ENCODE peak calls at places on chromosomes 1 and 21, in nine cellular contexts. C is A549; X is effector memory CD4-positive, alpha-beta T cell; J is HCT116; B is psoas muscle; P is CD8-positive, alpha-beta memory T cell; N is OCI-LY7; S is mucosa of descending colon; Z is transverse colon. V is an unnamed sample. For H3K4me1, the result is how much of the 10 kb centered on the place peaks cover.

GRCh38 chr21:45524756-45525152 is 17.5 kb downstream of the SLC19A1 start:
- DNase-seq in C (no peak), X (no peak), J (no peak), B (no peak), P (no peak), N (no peak), S (no peak), Z (no peak), V (peak)

GRCh38 chr1:225896937-225897549 is 8.1 kb upstream of the LEFTY1 start:
- DNase-seq in C (peak), X (peak), J (peak), B (peak), P (peak), N (peak), S (peak), Z (peak), V (no peak)

GRCh38 chr1:199312626-199313025 is 673.8 kb downstream of the PTPRC start:
- DNase-seq in C (no peak), X (no peak), J (no peak), B (no peak), P (no peak), N (no peak), S (no peak), Z (no peak), V (no peak)

GRCh38 chr1:230735447-230735846 is 11.7 kb upstream of the CAPN9 start:
- DNase-seq in C (no peak), X (no peak), J (peak), B (no peak), P (no peak), N (no peak), S (peak), Z (peak), V (no peak)

GRCh38 chr1:178230881-178231409 is 137.0 kb downstream of the RASAL2 start:
- DNase-seq in C (no peak), X (no peak), J (no peak), B (no peak), P (no peak), N (no peak), S (no peak), Z (no peak), V (no peak)

GRCh38 chr21:24223625-24224024 is 1383.7 kb downstream of the MRPL39 start:
- DNase-seq in C (no peak), X (no peak), J (no peak), B (no peak), P (no peak), N (no peak), S (no peak), Z (no peak), V (no peak)

GRCh38 chr1:98342556-98342955 is 319.0 kb upstream of the SNX7 start:
- DNase-seq in C (no peak), X (no peak), J (no peak), B (no peak), P (no peak), N (no peak), S (no peak), Z (no peak), V (no peak)

GRCh38 chr21:34593423-34593822 is 21.5 kb downstream of the RCAN1 start:
- DNase-seq in C (no peak), X (no peak), J (no peak), B (no peak), P (no peak), N (no peak), S (no peak), Z (no peak), V (no peak)

GRCh38 chr1:2312589-2313301 is 78.6 kb downstream of the MORN1 start:
- DNase-seq in C (no peak), X (no peak), J (no peak), B (peak), P (no peak), N (no peak), S (no peak), Z (peak), V (peak)

GRCh38 chr1:39507230-39507928 is 15.9 kb downstream of the BMP8A start:
- DNase-seq in C (no peak), X (no peak), J (no peak), B (no peak), P (no peak), N (peak), S (no peak), Z (no peak), V (no peak)

GRCh38 chr1:29984544-29985375 is 738.6 kb downstream of the MATN1 start:
- DNase-seq in C (no peak), X (no peak), J (no peak), B (no peak), P (no peak), N (no peak), S (peak), Z (peak), V (no peak)

GRCh38 chr1:8198522-8198921 is 119.4 kb upstream of the SLC45A1 start:
- DNase-seq in C (no peak), X (no peak), J (no peak), B (no peak), P (no peak), N (no peak), S (no peak), Z (no peak), V (no peak)

GRCh38 chr1:204573563-204573925 is 57.3 kb downstream of the MDM4 start:
- DNase-seq in C (peak), X (no peak), J (no peak), B (no peak), P (no peak), N (no peak), S (no peak), Z (no peak), V (no peak)

GRCh38 chr1:7992885-7993284 is 31.4 kb downstream of the PARK7 start:
- DNase-seq in C (no peak), X (no peak), J (no peak), B (no peak), P (no peak), N (no peak), S (no peak), Z (no peak), V (no peak)

GRCh38 chr1:39406533-39407478 is 84.6 kb upstream of the BMP8A start:
- DNase-seq in C (no peak), X (no peak), J (no peak), B (no peak), P (no peak), N (no peak), S (no peak), Z (no peak), V (no peak)

GRCh38 chr1:74513901-74514300 is 1.5 kb upstream of the LRRC53 start:
- DNase-seq in C (no peak), X (no peak), J (no peak), B (no peak), P (no peak), N (no peak), S (no peak), Z (no peak), V (no peak)

GRCh38 chr1:98323906-98324358 is 337.6 kb upstream of the SNX7 start:
- DNase-seq in C (peak), X (no peak), J (peak), B (no peak), P (no peak), N (no peak), S (peak), Z (peak), V (peak)

GRCh38 chr1:41642922-41643321 is 158.4 kb upstream of the EDN2 start:
- DNase-seq in C (no peak), X (no peak), J (no peak), B (no peak), P (no peak), N (peak), S (no peak), Z (peak), V (no peak)

GRCh38 chr1:115647919-115648597 is 6.3 kb downstream of the VANGL1 start:
- DNase-seq in C (no peak), X (no peak), J (no peak), B (no peak), P (no peak), N (no peak), S (no peak), Z (no peak), V (no peak)

GRCh38 chr1:115650961-115651360 is 9.2 kb downstream of the VANGL1 start:
- DNase-seq in C (no peak), X (no peak), J (no peak), B (no peak), P (no peak), N (no peak), S (peak), Z (peak), V (no peak)

GRCh38 chr1:115651391-115651790 is 9.6 kb downstream of the VANGL1 start:
- DNase-seq in C (no peak), X (no peak), J (no peak), B (no peak), P (no peak), N (no peak), S (peak), Z (peak), V (no peak)

GRCh38 chr1:115648717-115649691 is 7.2 kb downstream of the VANGL1 start:
- DNase-seq in C (no peak), X (no peak), J (no peak), B (no peak), P (no peak), N (no peak), S (no peak), Z (no peak), V (no peak)

GRCh38 chr1:115649964-115650363 is 8.2 kb downstream of the VANGL1 start:
- DNase-seq in C (no peak), X (no peak), J (no peak), B (no peak), P (no peak), N (no peak), S (peak), Z (peak), V (no peak)
- H3K4me1 ChIP-seq in C (under half), X (under half), J (under half), B (under half), P (under half), N (under half), S (under half), Z (under half), V (under half)

GRCh38 chr1:9630331-9631081 is 21.0 kb upstream of the PIK3CD start:
- DNase-seq in C (no peak), X (no peak), J (no peak), B (no peak), P (peak), N (no peak), S (no peak), Z (no peak), V (no peak)

GRCh38 chr1:9631613-9632012 is 19.9 kb upstream of the PIK3CD start:
- DNase-seq in C (no peak), X (no peak), J (no peak), B (no peak), P (no peak), N (no peak), S (no peak), Z (no peak), V (no peak)

GRCh38 chr1:9626201-9626608 is 25.3 kb upstream of the PIK3CD start:
- DNase-seq in C (no peak), X (no peak), J (no peak), B (no peak), P (no peak), N (peak), S (no peak), Z (no peak), V (no peak)

GRCh38 chr1:9628541-9629444 is 22.7 kb upstream of the PIK3CD start:
- DNase-seq in C (no peak), X (peak), J (no peak), B (no peak), P (peak), N (peak), S (peak), Z (no peak), V (no peak)

GRCh38 chr1:9629445-9630201 is 21.9 kb upstream of the PIK3CD start:
- DNase-seq in C (no peak), X (peak), J (no peak), B (peak), P (peak), N (peak), S (peak), Z (peak), V (peak)
- H3K4me1 ChIP-seq in C (under half), X (under half), J (under half), B (under half), P (half or more), N (under half), S (under half), Z (under half), V (under half)

DNA sequence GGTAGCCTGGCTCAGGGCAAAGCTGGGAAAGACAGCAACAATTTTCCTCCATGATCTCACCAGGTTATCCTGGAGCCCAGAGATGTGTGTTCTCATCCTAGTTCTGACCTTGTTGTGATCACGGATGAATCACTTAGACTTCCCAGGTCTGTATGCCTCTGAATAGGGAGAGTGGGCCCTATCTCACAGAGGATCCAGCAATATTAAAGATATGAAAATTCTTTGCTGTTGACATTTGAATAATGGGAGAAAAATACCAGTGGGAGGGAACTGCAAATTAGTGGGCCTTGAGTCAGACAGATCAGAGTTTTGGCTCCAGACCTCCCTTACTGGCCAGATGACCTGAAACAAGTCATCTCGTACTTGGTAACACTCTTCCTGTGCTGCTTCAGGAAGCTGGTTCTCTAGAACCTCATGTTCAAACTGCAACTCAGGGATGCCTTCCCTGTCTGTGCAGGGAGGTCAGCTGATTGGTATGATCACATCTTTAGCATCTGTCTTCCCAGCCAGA is 32.8 kb upstream of the RNF19B start:
- DNase-seq in C (no peak), X (no peak), J (no peak), B (no peak), P (no peak), N (no peak), S (no peak), Z (no peak), V (no peak)
- H3K4me1 ChIP-seq in C (under half), X (under half), J (under half), B (under half), P (under half), N (under half), S (under half), Z (under half), V (under half)

GRCh38 chr1:161196521-161197451 is 2.1 kb downstream of the ADAMTS4 start:
- DNase-seq in C (no peak), X (no peak), J (no peak), B (peak), P (no peak), N (no peak), S (no peak), Z (no peak), V (peak)
- H3K4me1 ChIP-seq in C (under half), X (under half), J (under half), B (under half), P (half or more), N (under half), S (under half), Z (under half), V (under half)

GRCh38 chr1:203441811-203442210 is 33.8 kb upstream of the PRELP start:
- DNase-seq in C (no peak), X (no peak), J (no peak), B (no peak), P (no peak), N (no peak), S (no peak), Z (no peak), V (no peak)
- H3K4me1 ChIP-seq in C (under half), X (under half), J (under half), B (under half), P (under half), N (under half), S (under half), Z (under half), V (under half)

V was measured in right cardiac atrium.